ENCODE peak calls at places on chromosome X, in eight cellular contexts. R, N, E, I, T, V, J and B are unnamed samples.
A peak's percentile ranks its signal among the peaks of the same experiment; 100 is the strongest.

GRCh38 chrX:120840826-120841225 is 34.8 kb downstream of the CT47B1 start:
- DNase-seq in R (no peak), N (no peak), E (peak; percentile 72), I (no peak), T (no peak), V (no peak), J (peak; percentile 71), B (no peak)

GRCh38 chrX:40368611-40369061 is 212.1 kb upstream of the ATP6AP2 start:
- DNase-seq in R (no peak), N (no peak), E (no peak), I (no peak), T (no peak), V (no peak), J (no peak), B (no peak)

GRCh38 chrX:13119386-13119785 is 75.0 kb upstream of the FAM9C start:
- DNase-seq in R (no peak), N (no peak), E (peak; percentile 44), I (no peak), T (no peak), V (no peak), J (no peak), B (no peak)

GRCh38 chrX:131854586-131854985 is 168.5 kb upstream of the STK26 start:
- DNase-seq in R (no peak), N (no peak), E (peak; percentile 13), I (no peak), T (no peak), V (no peak), J (peak; percentile 16), B (no peak)

GRCh38 chrX:70196961-70197805 is 19.9 kb downstream of the DGAT2L6 start:
- DNase-seq in R (peak; percentile 34), N (peak; percentile 45), E (peak; percentile 61), I (peak; percentile 54), T (no peak), V (no peak), J (peak; percentile 51), B (no peak)

GRCh38 chrX:143095841-143096240 is 70.1 kb downstream of the SPANXN4 start:
- DNase-seq in R (no peak), N (no peak), E (no peak), I (no peak), T (no peak), V (no peak), J (no peak), B (no peak)

GRCh38 chrX:119507206-119507605 is 39.0 kb downstream of the SLC25A5 start:
- DNase-seq in R (no peak), N (no peak), E (no peak), I (no peak), T (no peak), V (no peak), J (no peak), B (no peak)

GRCh38 chrX:139881130-139881529 is 51.7 kb downstream of the ATP11C start:
- DNase-seq in R (no peak), N (no peak), E (peak; percentile 80), I (no peak), T (peak; percentile 4), V (no peak), J (peak; percentile 34), B (no peak)

GRCh38 chrX:148161661-148162060 is 180.5 kb downstream of the FMR1NB start:
- DNase-seq in R (no peak), N (no peak), E (no peak), I (no peak), T (no peak), V (no peak), J (no peak), B (no peak)

GRCh38 chrX:22533898-22534297 is 261.2 kb downstream of the CBLL2 start:
- DNase-seq in R (no peak), N (no peak), E (no peak), I (no peak), T (no peak), V (no peak), J (no peak), B (no peak)

GRCh38 chrX:139126493-139126892 is 404.0 kb upstream of the F9 start:
- DNase-seq in R (peak; percentile 6), N (peak; percentile 8), E (no peak), I (peak; percentile 36), T (peak; percentile 7), V (no peak), J (no peak), B (no peak)

GRCh38 chrX:77493677-77494553 is 46.7 kb downstream of the FGF16 start:
- DNase-seq in R (no peak), N (no peak), E (peak; percentile 53), I (no peak), T (peak; percentile 19), V (peak; percentile 19), J (peak; percentile 76), B (no peak)

GRCh38 chrX:112800901-112801775 is 39.5 kb downstream of the AMOT start:
- DNase-seq in R (no peak), N (no peak), E (no peak), I (no peak), T (no peak), V (no peak), J (no peak), B (no peak)

GRCh38 chrX:25869761-25870160 is 268.4 kb upstream of the MAGEB18 start:
- DNase-seq in R (no peak), N (no peak), E (no peak), I (no peak), T (no peak), V (no peak), J (no peak), B (no peak)

GRCh38 chrX:40325161-40325560 is 227.4 kb upstream of the BCOR start:
- DNase-seq in R (no peak), N (no peak), E (no peak), I (no peak), T (no peak), V (no peak), J (no peak), B (no peak)

GRCh38 chrX:747176-747575 is 116.6 kb downstream of the SHOX start:
- DNase-seq in R (no peak), N (no peak), E (no peak), I (no peak), T (no peak), V (no peak), J (no peak), B (no peak)

GRCh38 chrX:135713795-135714194 is 356 bp downstream of the CT45A1 start:
- DNase-seq in R (no peak), N (no peak), E (no peak), I (no peak), T (no peak), V (no peak), J (no peak), B (no peak)

DNA sequence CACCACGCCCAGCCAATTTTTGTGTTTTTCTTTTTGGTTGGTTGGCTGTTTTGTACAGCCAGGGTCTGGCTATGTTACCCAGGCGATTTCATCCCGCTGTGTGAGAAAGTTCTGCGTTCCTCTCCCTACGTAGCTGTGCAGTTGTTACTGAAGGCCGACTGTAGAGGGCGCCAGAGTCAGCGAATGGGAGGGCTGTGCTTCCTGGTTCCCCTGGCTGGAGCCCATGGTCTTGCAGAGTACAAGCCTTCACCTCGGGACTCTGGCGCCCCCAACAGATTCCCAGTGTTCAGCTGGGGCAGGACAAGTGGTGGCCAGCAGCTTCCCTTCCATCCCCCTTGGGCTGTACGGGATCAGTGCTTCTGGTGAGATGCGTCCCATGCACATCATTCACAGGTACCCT is 5.6 kb upstream of the CT45A1 start:
- DNase-seq in R (peak; percentile 30), N (peak; percentile 17), E (peak; percentile 0), I (peak; percentile 58), T (no peak), V (no peak), J (no peak), B (no peak)
- TF ChIP-seq CTCF in R (peak; percentile 26), N (peak; percentile 28), E (no peak), I (peak; percentile 46), T (peak; percentile 20), V (no peak), J (no peak), B (peak; percentile 42)

GRCh38 chrX:136491832-136492231 is 4.1 kb downstream of the BRS3 start:
- DNase-seq in R (no peak), N (no peak), E (no peak), I (no peak), T (no peak), V (no peak), J (no peak), B (no peak)
- TF ChIP-seq CTCF in R (no peak), N (no peak), E (no peak), I (no peak), T (no peak), V (no peak), J (no peak), B (no peak)

GRCh38 chrX:149639568-149639967 is 8.0 kb upstream of the TMEM185A start:
- DNase-seq in R (no peak), N (no peak), E (no peak), I (no peak), T (no peak), V (no peak), J (no peak), B (no peak)

GRCh38 chrX:149638860-149639259 is 7.3 kb upstream of the TMEM185A start:
- DNase-seq in R (no peak), N (no peak), E (no peak), I (no peak), T (no peak), V (no peak), J (peak; percentile 1), B (no peak)

GRCh38 chrX:149643496-149643895 is 11.9 kb upstream of the TMEM185A start:
- DNase-seq in R (no peak), N (no peak), E (no peak), I (no peak), T (no peak), V (no peak), J (no peak), B (no peak)

GRCh38 chrX:149641432-149641831 is 9.8 kb upstream of the TMEM185A start:
- DNase-seq in R (no peak), N (no peak), E (no peak), I (no peak), T (no peak), V (no peak), J (no peak), B (no peak)

DNA sequence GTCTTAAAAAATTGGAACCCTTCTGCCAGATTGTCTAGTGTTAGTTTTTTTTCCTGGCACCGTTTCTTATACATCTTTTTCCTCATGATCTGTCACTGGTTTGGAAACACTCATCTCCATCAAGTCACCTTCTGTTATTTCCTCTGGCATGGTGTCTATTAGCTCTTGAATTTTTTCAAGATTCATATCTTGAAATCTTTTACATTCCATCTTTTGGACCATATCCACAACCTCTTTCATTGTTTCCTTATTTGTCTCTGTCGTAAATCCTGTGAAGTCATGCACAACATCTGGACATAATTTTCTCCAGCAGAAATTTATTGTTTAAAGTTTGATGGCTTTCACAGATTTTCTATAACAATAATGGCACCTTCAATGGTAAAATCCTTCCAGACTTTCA is 10.2 kb upstream of the TMEM185A start:
- DNase-seq in R (no peak), N (no peak), E (no peak), I (no peak), T (no peak), V (no peak), J (no peak), B (no peak)
- TF ChIP-seq CTCF in R (no peak), N (no peak), E (no peak), I (no peak), T (no peak), V (no peak), J (no peak), B (no peak)

DNA sequence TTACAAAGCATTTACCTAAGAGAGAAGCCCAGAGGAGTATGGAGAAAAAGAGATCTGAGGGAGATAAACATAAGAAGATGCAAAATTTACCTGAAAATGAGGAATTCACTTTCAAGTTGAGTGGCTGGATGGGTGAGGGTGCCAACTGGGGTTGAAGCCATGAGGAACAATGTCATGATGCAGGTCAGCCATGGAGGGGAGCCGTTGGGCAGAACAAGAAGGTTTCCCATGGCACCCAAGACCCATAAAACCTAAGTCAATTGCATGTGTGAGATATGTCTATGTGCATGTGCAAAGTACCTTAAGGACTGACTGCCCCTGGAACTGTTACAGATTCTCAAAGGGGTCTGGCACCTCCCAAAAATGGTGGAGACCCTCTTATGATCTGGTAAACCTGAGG is 46.6 kb upstream of the PRRG1 start:
- DNase-seq in R (no peak), N (no peak), E (peak; percentile 68), I (peak; percentile 26), T (no peak), V (peak; percentile 26), J (no peak), B (no peak)
- TF ChIP-seq CTCF in R (no peak), N (no peak), E (peak; percentile 45), I (no peak), T (peak; percentile 44), V (no peak), J (peak; percentile 33), B (peak; percentile 13)